ENCODE peak calls at places on chromosome 7, in ten cellular contexts. Q, K, R, Y, X, N, Z, C, B and D are unnamed samples.

GRCh38 chr7:141640239-141640840 is 61.6 kb downstream of the DENND11 start:
- DNase-seq in Q (no peak), K (no peak), R (no peak), Y (peak), X (no peak), N (no peak), Z (no peak), C (no peak), B (no peak), D (no peak)

GRCh38 chr7:7122033-7122478 is 60.3 kb upstream of the C1GALT1 start:
- DNase-seq in Q (no peak), K (no peak), R (no peak), Y (peak), X (no peak), N (no peak), Z (no peak), C (no peak), B (peak), D (no peak)

GRCh38 chr7:116173051-116174028 is 37.0 kb upstream of the TES start:
- DNase-seq in Q (no peak), K (peak), R (no peak), Y (peak), X (no peak), N (no peak), Z (no peak), C (peak), B (peak), D (no peak)

GRCh38 chr7:121048195-121048594 is 59.7 kb downstream of the CPED1 start:
- DNase-seq in Q (no peak), K (no peak), R (no peak), Y (no peak), X (no peak), N (no peak), Z (no peak), C (no peak), B (no peak), D (no peak)

GRCh38 chr7:100493476-100494264 is 9.9 kb downstream of the NYAP1 start:
- DNase-seq in Q (peak), K (peak), R (no peak), Y (peak), X (no peak), N (no peak), Z (no peak), C (peak), B (peak), D (peak)

GRCh38 chr7:20596653-20597052 is 18.8 kb upstream of the ABCB5 start:
- DNase-seq in Q (no peak), K (no peak), R (no peak), Y (peak), X (no peak), N (no peak), Z (no peak), C (no peak), B (peak), D (no peak)

GRCh38 chr7:114819629-114820362 is 102.1 kb upstream of the MDFIC start:
- DNase-seq in Q (no peak), K (no peak), R (no peak), Y (peak), X (no peak), N (no peak), Z (no peak), C (no peak), B (peak), D (no peak)

GRCh38 chr7:123208793-123209192 is 9.0 kb upstream of the SLC13A1 start:
- DNase-seq in Q (no peak), K (no peak), R (no peak), Y (no peak), X (peak), N (no peak), Z (no peak), C (no peak), B (peak), D (no peak)

GRCh38 chr7:117582219-117582704 is 102.4 kb downstream of the CFTR start:
- DNase-seq in Q (no peak), K (no peak), R (no peak), Y (peak), X (no peak), N (peak), Z (no peak), C (no peak), B (peak), D (no peak)

GRCh38 chr7:137160236-137160635 is 183.3 kb downstream of the PTN start:
- DNase-seq in Q (no peak), K (no peak), R (no peak), Y (no peak), X (no peak), N (no peak), Z (no peak), C (no peak), B (no peak), D (no peak)

GRCh38 chr7:37408241-37408884 is 40.3 kb downstream of the ELMO1 start:
- DNase-seq in Q (no peak), K (no peak), R (no peak), Y (no peak), X (no peak), N (no peak), Z (no peak), C (no peak), B (no peak), D (no peak)

GRCh38 chr7:79507161-79507560 is 53.7 kb upstream of the MAGI2 start:
- DNase-seq in Q (no peak), K (no peak), R (no peak), Y (no peak), X (no peak), N (no peak), Z (no peak), C (no peak), B (no peak), D (no peak)

GRCh38 chr7:111855161-111855841 is 293.0 kb upstream of the IMMP2L start:
- DNase-seq in Q (no peak), K (no peak), R (peak), Y (peak), X (peak), N (no peak), Z (no peak), C (peak), B (peak), D (no peak)

GRCh38 chr7:131346885-131347592 is 19.4 kb downstream of the MKLN1 start:
- DNase-seq in Q (no peak), K (no peak), R (no peak), Y (no peak), X (no peak), N (no peak), Z (no peak), C (no peak), B (no peak), D (no peak)

DNA sequence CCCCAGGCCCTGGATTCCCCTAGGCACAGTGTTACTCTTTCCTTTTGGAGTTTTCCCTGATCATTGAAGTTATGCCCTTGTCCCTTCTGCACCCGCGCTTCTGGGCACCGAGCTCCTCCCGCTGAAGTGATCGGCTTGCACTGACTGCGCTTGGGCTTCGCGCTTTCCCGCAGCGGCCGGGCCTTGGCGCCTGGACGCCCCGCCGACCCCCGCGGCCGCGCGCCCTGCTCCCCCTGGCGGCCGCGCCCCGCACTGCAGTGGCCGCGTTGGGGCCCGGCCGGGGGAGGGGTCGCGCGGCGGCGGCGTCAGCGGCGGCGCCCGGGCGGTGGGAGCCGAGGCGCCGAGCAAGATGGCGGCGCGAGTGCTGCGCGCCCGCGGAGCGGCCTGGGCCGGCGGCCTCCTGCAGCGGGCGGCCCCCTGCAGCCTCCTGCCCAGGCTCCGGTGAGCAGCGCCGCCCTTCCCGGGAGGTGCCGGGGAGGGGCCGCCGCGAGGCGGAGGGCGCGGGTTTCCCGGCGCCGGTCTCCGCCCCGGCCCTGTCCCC is at the start of gene NIPSNAP2:
- DNase-seq in Q (peak), K (peak), R (peak), Y (peak), X (peak), N (no peak), Z (no peak), C (peak), B (peak), D (peak)
- TF ChIP-seq CTCF in Q (peak), K (no peak), R (no peak), Y (peak), X (peak), N (peak), Z (peak), C (peak), B (peak), D (peak)

GRCh38 chr7:74023037-74023436 is 4.9 kb upstream of the ELN start:
- DNase-seq in Q (no peak), K (no peak), R (no peak), Y (peak), X (peak), N (peak), Z (no peak), C (no peak), B (peak), D (no peak)
- TF ChIP-seq CTCF in Q (no peak), K (no peak), R (no peak), Y (peak), X (peak), N (no peak), Z (no peak), C (no peak), B (no peak), D (peak)

GRCh38 chr7:1076184-1077072 is 11.5 kb upstream of the GPER1 start:
- DNase-seq in Q (no peak), K (no peak), R (no peak), Y (no peak), X (no peak), N (no peak), Z (no peak), C (no peak), B (peak), D (no peak)
- TF ChIP-seq CTCF in Q (no peak), K (no peak), R (no peak), Y (no peak), X (no peak), N (no peak), Z (no peak), C (no peak), B (no peak), D (no peak)

GRCh38 chr7:127504715-127505114 is 80.7 kb downstream of the GCC1 start:
- DNase-seq in Q (no peak), K (peak), R (peak), Y (peak), X (peak), N (no peak), Z (no peak), C (peak), B (peak), D (peak)
- TF ChIP-seq CTCF in Q (no peak), K (peak), R (no peak), Y (peak), X (peak), N (no peak), Z (peak), C (no peak), B (peak), D (peak)